ENCODE peak calls at places on chromosomes 4 and X, in ten cellular contexts. B is Caco-2, T is AG20443, J is fibroblast of pulmonary artery, S is H54, W is amniotic epithelial cell, M is ovary, V is Panc1, H is lung microvascular endothelial cell, G is thyroid gland. R is an unnamed sample.

GRCh38 chr4:106344324-106344970 is 24.1 kb downstream of the GIMD1 start:
- DNase-seq in B (peak), T (peak), J (peak), S (no peak), W (peak), M (no peak), V (no peak), H (peak), G (no peak), R (no peak)

GRCh38 chrX:13463608-13464007 is 105.8 kb upstream of the EGFL6 start:
- DNase-seq in B (peak), T (peak), J (peak), S (no peak), W (peak), M (peak), V (no peak), H (peak), G (no peak), R (no peak)

GRCh38 chr4:79855081-79855480 is 217.9 kb downstream of the ANTXR2 start:
- DNase-seq in B (no peak), T (no peak), J (no peak), S (no peak), W (peak), M (no peak), V (no peak), H (no peak), G (no peak), R (no peak)

GRCh38 chr4:73917081-73917501 is 47.9 kb downstream of the CXCL1 start:
- DNase-seq in B (no peak), T (peak), J (peak), S (peak), W (peak), M (no peak), V (no peak), H (peak), G (no peak), R (no peak)

GRCh38 chr4:80931645-80932215 is 98.8 kb upstream of the BMP3 start:
- DNase-seq in B (no peak), T (no peak), J (no peak), S (no peak), W (no peak), M (no peak), V (no peak), H (no peak), G (no peak), R (no peak)

GRCh38 chr4:148574502-148574901 is 132.3 kb upstream of the NR3C2 start:
- DNase-seq in B (no peak), T (peak), J (peak), S (no peak), W (peak), M (no peak), V (no peak), H (no peak), G (no peak), R (no peak)

GRCh38 chrX:57286507-57287251 is at the start of gene FAAH2:
- DNase-seq in B (peak), T (no peak), J (no peak), S (no peak), W (no peak), M (no peak), V (no peak), H (no peak), G (peak), R (no peak)

GRCh38 chr4:32249040-32249439 is 1528.9 kb downstream of the PCDH7 start:
- DNase-seq in B (no peak), T (no peak), J (peak), S (no peak), W (peak), M (no peak), V (no peak), H (no peak), G (no peak), R (no peak)

GRCh38 chr4:6324999-6325790 is 55.5 kb downstream of the WFS1 start:
- DNase-seq in B (no peak), T (peak), J (no peak), S (peak), W (no peak), M (no peak), V (no peak), H (peak), G (peak), R (no peak)

R was measured in osteocyte.